ENCODE peak calls at places on chromosomes 2 and 18, in four cellular contexts. Y is GM12865, B is lower lobe of right lung, W is HFF-Myc. H is an unnamed sample.
A peak's percentile ranks its signal among the peaks of the same experiment; 100 is the strongest.

GRCh38 chr18:2913398-2914005 is 66.7 kb downstream of the EMILIN2 start:
- DNase-seq in B (no peak), Y (no peak), W (no peak), H (no peak)

GRCh38 chr2:216436369-216436768 is 24.1 kb downstream of the SMARCAL1 start:
- DNase-seq in B (no peak), Y (no peak), W (no peak), H (no peak)

GRCh38 chr2:240399419-240400318 is 35.8 kb upstream of the GPC1 start:
- DNase-seq in W (no peak), B (peak; percentile 35), Y (no peak), H (peak; percentile 3)

GRCh38 chr2:202632682-202633081 is 2.1 kb upstream of the FAM117B start:
- DNase-seq in Y (no peak), W (no peak), B (no peak), H (no peak)

GRCh38 chr2:121748202-121748601 is 7.2 kb upstream of the TSN start:
- DNase-seq in B (no peak), Y (peak; percentile 52), W (peak; percentile 19), H (no peak)

GRCh38 chr2:23478087-23478932 is 93.3 kb downstream of the KLHL29 start:
- DNase-seq in W (no peak), Y (no peak), B (no peak), H (no peak)

GRCh38 chr2:20221169-20221938 is 3.6 kb downstream of the SDC1 start:
- DNase-seq in W (no peak), B (no peak), Y (no peak), H (no peak)

GRCh38 chr2:23524261-23524706 is 139.3 kb downstream of the KLHL29 start:
- DNase-seq in W (peak; percentile 33), B (no peak), Y (no peak), H (no peak)

GRCh38 chr2:239035361-239035814 is 187.5 kb downstream of the TWIST2 start:
- DNase-seq in B (peak; percentile 67), Y (peak; percentile 32), W (no peak), H (peak; percentile 72)

GRCh38 chr18:79552140-79552631 is 127.4 kb upstream of the CTDP1 start:
- DNase-seq in B (no peak), W (no peak), Y (no peak), H (no peak)

GRCh38 chr2:207484444-207485391 is 45.0 kb upstream of the CREB1 start:
- DNase-seq in W (no peak), B (no peak), Y (peak; percentile 60), H (no peak)

GRCh38 chr2:88874063-88874657 is 182.7 kb downstream of the RPIA start:
- DNase-seq in W (peak; percentile 14), Y (peak; percentile 63), B (no peak), H (peak; percentile 52)

GRCh38 chr2:205574041-205574440 is 108.3 kb upstream of the NRP2 start:
- DNase-seq in B (no peak), W (no peak), Y (no peak), H (no peak)

GRCh38 chr2:61632276-61633169 is 94.4 kb upstream of the XPO1 start:
- DNase-seq in W (no peak), B (no peak), Y (no peak), H (no peak)

GRCh38 chr2:128632491-128632780 is 313.8 kb upstream of the HS6ST1 start:
- DNase-seq in B (no peak), Y (no peak), W (no peak), H (no peak)

GRCh38 chr2:178008636-178009289 is 63.8 kb downstream of the PDE11A start:
- DNase-seq in W (peak; percentile 27), B (no peak), Y (no peak), H (no peak)

GRCh38 chr18:39346916-39347315 is 1781.3 kb upstream of the CELF4 start:
- DNase-seq in Y (no peak), W (no peak), B (no peak), H (no peak)

GRCh38 chr2:216302981-216303676 is 69.2 kb downstream of the MARCHF4 start:
- DNase-seq in B (no peak), W (no peak), Y (no peak), H (no peak)

GRCh38 chr18:73365018-73365417 is 497.2 kb upstream of the NETO1 start:
- DNase-seq in W (peak; percentile 6), Y (no peak), B (no peak), H (no peak)

GRCh38 chr2:49616800-49617199 is 462.5 kb upstream of the FSHR start:
- DNase-seq in B (no peak), Y (peak; percentile 49), W (no peak), H (peak; percentile 6)
- TF ChIP-seq CTCF in B (peak; percentile 38), Y (peak; percentile 41), W (no peak), H (peak; percentile 44)

GRCh38 chr2:1997409-1997808 is 253.1 kb upstream of the PXDN start:
- DNase-seq in W (no peak), B (no peak), Y (no peak), H (no peak)
- TF ChIP-seq CTCF in W (no peak), B (no peak), Y (no peak), H (no peak)

GRCh38 chr2:81324046-81324445 is 1019.5 kb upstream of the LRRTM1 start:
- DNase-seq in Y (peak; percentile 2), B (no peak), W (no peak), H (peak; percentile 14)
- TF ChIP-seq CTCF in Y (no peak), B (no peak), W (no peak), H (peak; percentile 48)

GRCh38 chr18:11432360-11432811 is 177.0 kb upstream of the SLC35G4 start:
- DNase-seq in Y (no peak), B (no peak), W (no peak), H (no peak)

GRCh38 chr18:11429876-11430275 is 179.5 kb upstream of the SLC35G4 start:
- DNase-seq in B (no peak), Y (no peak), W (no peak), H (no peak)
- TF ChIP-seq CTCF in B (no peak), Y (no peak), W (no peak), H (no peak)

GRCh38 chr2:181738074-181738473 is 57.8 kb upstream of the NEUROD1 start:
- DNase-seq in Y (no peak), B (no peak), W (no peak), H (no peak)
- TF ChIP-seq CTCF in Y (no peak), B (no peak), W (peak; percentile 21), H (peak; percentile 23)

GRCh38 chr18:32769242-32770180 is 3.3 kb downstream of the KLHL14 start:
- DNase-seq in Y (peak; percentile 5), W (no peak), B (no peak), H (peak; percentile 40)
- TF ChIP-seq CTCF in Y (no peak), W (no peak), B (no peak), H (no peak)

GRCh38 chr2:126972272-126972626 is 73.6 kb downstream of the TEX51 start:
- DNase-seq in W (no peak), Y (no peak), B (no peak), H (no peak)
- TF ChIP-seq CTCF in W (no peak), Y (no peak), B (peak; percentile 23), H (peak; percentile 41)

H was measured in endothelial cell.